ENCODE peak calls at places on chromosomes 16 and 17, in nine cellular contexts. F is body of pancreas, Z is heart left ventricle, P is spleen, J is adrenal gland, E is lower leg skin, A is IMR-90, H is breast epithelium, V is sigmoid colon. I is an unnamed sample.

GRCh38 chr16:81939164-81940067 is 71.9 kb downstream of the SDR42E1 start:
- DNase-seq in F (no peak), Z (no peak), P (no peak), J (no peak), E (no peak), A (no peak), H (no peak), V (no peak), I (no peak)

GRCh38 chr16:82660078-82660645 is 33.4 kb downstream of the CDH13 start:
- DNase-seq in F (no peak), Z (no peak), P (no peak), J (no peak), E (no peak), A (peak; percentile 63), H (no peak), V (no peak), I (no peak)

GRCh38 chr17:77802811-77803220 is 155.7 kb upstream of the TNRC6C start:
- DNase-seq in F (peak; percentile 29), Z (peak; percentile 42), P (peak; percentile 19), J (no peak), E (no peak), A (peak; percentile 24), H (no peak), V (peak; percentile 75), I (no peak)

GRCh38 chr16:65509172-65509571 is 387.3 kb upstream of the CDH11 start:
- DNase-seq in F (no peak), Z (no peak), P (no peak), J (no peak), E (no peak), A (no peak), H (no peak), V (no peak), I (no peak)

GRCh38 chr17:67528751-67529436 is 151.8 kb downstream of the PITPNC1 start:
- DNase-seq in F (peak; percentile 92), Z (peak; percentile 83), P (peak; percentile 82), J (peak; percentile 98), E (peak; percentile 27), A (peak; percentile 93), H (peak; percentile 61), V (peak; percentile 87), I (peak; percentile 28)

GRCh38 chr17:71338396-71338795 is 782.4 kb upstream of the SOX9 start:
- DNase-seq in F (no peak), Z (no peak), P (no peak), J (no peak), E (no peak), A (peak; percentile 43), H (no peak), V (no peak), I (no peak)

GRCh38 chr17:57899822-57900221 is 50.0 kb upstream of the MRPS23 start:
- DNase-seq in F (peak; percentile 82), Z (peak; percentile 73), P (peak; percentile 88), J (peak; percentile 63), E (no peak), A (no peak), H (peak; percentile 72), V (no peak), I (peak; percentile 68)

GRCh38 chr17:79777844-79778503 is at the start of gene CBX2:
- DNase-seq in F (peak; percentile 83), Z (peak; percentile 83), P (peak; percentile 92), J (peak; percentile 76), E (peak; percentile 28), A (peak; percentile 42), H (peak; percentile 68), V (peak; percentile 86), I (peak; percentile 61)

GRCh38 chr17:36934759-36935630 is 2.3 kb upstream of the LHX1 start:
- DNase-seq in F (no peak), Z (no peak), P (no peak), J (no peak), E (no peak), A (no peak), H (no peak), V (no peak), I (no peak)

GRCh38 chr16:75288596-75289120 is 37.2 kb upstream of the BCAR1 start:
- DNase-seq in F (no peak), Z (peak; percentile 35), P (peak; percentile 77), J (no peak), E (no peak), A (no peak), H (no peak), V (no peak), I (no peak)

GRCh38 chr17:1399366-1399678 is 700 bp downstream of the YWHAE start:
- DNase-seq in F (no peak), Z (peak; percentile 73), P (peak; percentile 89), J (peak; percentile 74), E (no peak), A (no peak), H (peak; percentile 60), V (no peak), I (no peak)

GRCh38 chr17:142102-142661 is 4.8 kb downstream of the SCGB1C2 start:
- DNase-seq in F (peak; percentile 52), Z (no peak), P (peak; percentile 61), J (peak; percentile 25), E (peak; percentile 12), A (peak; percentile 9), H (peak; percentile 45), V (peak; percentile 61), I (peak; percentile 3)

GRCh38 chr17:60926466-60927183 is 249.0 kb downstream of the BCAS3 start:
- DNase-seq in F (no peak), Z (no peak), P (no peak), J (no peak), E (no peak), A (peak; percentile 47), H (no peak), V (no peak), I (no peak)

GRCh38 chr17:145671-146541 is 8.5 kb downstream of the SCGB1C2 start:
- DNase-seq in F (no peak), Z (no peak), P (peak; percentile 68), J (peak; percentile 0), E (peak; percentile 11), A (no peak), H (peak; percentile 46), V (peak; percentile 61), I (peak; percentile 3)

GRCh38 chr16:11407047-11407982 is 62.1 kb downstream of the RMI2 start:
- DNase-seq in F (peak; percentile 74), Z (peak; percentile 71), P (no peak), J (peak; percentile 77), E (peak; percentile 63), A (peak; percentile 77), H (peak; percentile 61), V (peak; percentile 82), I (peak; percentile 65)

GRCh38 chr17:60139438-60140285 is 10.1 kb upstream of the CA4 start:
- DNase-seq in F (peak; percentile 81), Z (peak; percentile 76), P (peak; percentile 90), J (peak; percentile 81), E (peak; percentile 39), A (peak; percentile 58), H (peak; percentile 78), V (peak; percentile 75), I (peak; percentile 43)

GRCh38 chr17:39701012-39701783 is 1.3 kb downstream of the ERBB2 start:
- DNase-seq in F (peak; percentile 54), Z (no peak), P (no peak), J (no peak), E (no peak), A (no peak), H (no peak), V (no peak), I (no peak)
- TF ChIP-seq POLR2A in F (no peak), Z (no peak), P (no peak), J (no peak), E (no peak), A (no peak), H (no peak), V (no peak), I (peak; percentile 39)

DNA sequence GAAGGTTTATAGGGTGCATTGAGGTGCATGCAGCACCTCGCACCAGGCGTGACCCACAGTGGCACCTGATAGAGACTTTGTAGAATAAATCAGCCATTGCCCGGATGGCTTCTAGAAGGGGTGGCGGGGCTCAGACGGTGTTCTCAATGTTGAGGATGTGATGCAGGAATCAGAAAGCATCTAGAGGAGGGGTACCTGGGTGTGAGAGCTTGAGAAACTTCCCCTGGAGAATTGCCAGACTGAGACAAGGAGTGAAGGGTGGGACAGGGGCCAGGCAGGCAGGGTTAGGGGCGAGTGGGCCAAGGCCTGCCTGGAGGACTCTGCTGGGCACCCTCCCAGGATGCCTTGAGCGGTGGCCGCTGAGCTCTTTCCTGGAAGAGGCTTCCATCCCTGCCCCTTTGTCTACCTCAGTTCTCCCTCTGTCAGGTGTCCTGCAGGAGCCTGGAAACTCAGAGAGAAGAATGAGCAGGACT is 9.3 kb upstream of the ADGRG1 start:
- DNase-seq in F (no peak), Z (no peak), P (peak; percentile 52), J (peak; percentile 1), E (no peak), A (no peak), H (no peak), V (peak; percentile 55), I (no peak)
- H3K4me3 ChIP-seq in F (no peak overlapping the region), Z (no peak overlapping the region), P (no peak overlapping the region), J (no peak overlapping the region), E (no peak overlapping the region), A (no peak overlapping the region), H (no peak overlapping the region), V (no peak overlapping the region), I (no peak overlapping the region)

DNA sequence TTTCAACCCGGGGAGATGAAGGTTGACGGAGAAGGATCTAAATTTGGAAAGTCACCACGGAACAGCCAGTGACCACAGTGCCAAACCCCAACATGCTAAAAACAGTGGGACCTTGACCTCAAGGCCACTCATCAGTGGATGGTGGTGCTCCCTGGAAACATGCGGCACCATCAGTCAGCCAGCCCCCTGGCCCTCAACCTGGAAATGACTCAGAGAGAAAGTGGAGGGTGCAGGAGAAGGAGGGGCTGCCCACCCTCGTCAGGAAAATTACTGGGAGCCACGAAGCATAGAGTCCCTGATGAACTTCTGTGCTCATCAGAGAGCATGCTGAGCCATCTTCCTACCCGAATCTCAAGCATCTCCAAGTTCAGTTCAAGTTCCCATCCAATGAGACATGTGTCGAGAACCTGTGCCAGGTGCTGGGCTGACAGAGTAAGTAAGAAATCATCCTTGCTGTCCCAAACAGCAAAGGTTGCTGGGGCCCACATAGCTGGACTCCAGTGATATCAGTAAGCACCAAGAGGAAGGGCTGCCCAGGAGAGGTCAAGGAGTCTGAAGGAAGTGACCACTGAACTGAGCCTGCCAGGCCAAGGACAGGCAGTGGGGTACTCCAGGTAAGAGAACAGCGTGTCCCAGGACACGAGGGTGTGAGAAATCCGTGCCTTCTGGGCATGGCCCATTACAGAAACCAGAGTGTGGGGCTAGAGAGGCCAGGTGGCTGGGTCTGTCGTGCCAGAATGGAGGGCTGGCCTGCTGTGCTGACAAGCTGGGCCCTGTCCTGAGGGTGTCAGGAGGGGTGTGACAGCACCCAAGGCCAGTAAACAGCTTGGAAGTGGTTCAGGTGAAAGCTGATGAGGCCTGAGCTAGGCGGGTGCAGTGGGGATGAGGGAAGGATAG is 5.2 kb downstream of the PECAM1 start:
- DNase-seq in F (peak; percentile 30), Z (peak; percentile 49), P (peak; percentile 80), J (peak; percentile 95), E (no peak), A (peak; percentile 88), H (no peak), V (peak; percentile 77), I (no peak)
- TF ChIP-seq POLR2A in F (no peak), Z (no peak), P (no peak), J (no peak), E (no peak), A (no peak), H (no peak), V (no peak), I (no peak)

DNA sequence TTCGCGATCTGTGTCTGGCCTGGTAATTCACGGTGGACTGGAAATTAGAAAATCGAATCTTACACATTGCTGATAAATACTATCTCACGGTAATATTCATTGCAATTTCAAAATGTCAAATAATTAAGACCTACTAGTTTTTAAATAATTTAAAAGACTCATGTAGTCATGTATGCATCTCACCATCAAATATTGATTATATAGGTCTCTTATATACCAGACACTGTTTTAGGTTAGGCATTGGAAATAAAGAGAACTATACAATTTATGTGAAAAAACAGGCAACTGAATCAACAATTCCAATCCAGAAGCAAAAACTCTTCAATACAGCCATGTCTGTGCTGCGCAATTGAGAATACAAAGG is 7.5 kb upstream of the PIRT start:
- DNase-seq in F (no peak), Z (no peak), P (no peak), J (no peak), E (no peak), A (no peak), H (no peak), V (no peak), I (no peak)
- H3K4me3 ChIP-seq in F (no peak overlapping the region), Z (peak overlapping the region; percentile 60), P (no peak overlapping the region), J (no peak overlapping the region), E (no peak overlapping the region), A (no peak overlapping the region), H (no peak overlapping the region), V (peak overlapping the region; percentile 43), I (peak overlapping the region; percentile 31)

I was measured in prostate gland.